ENCODE peak calls at places on chromosome 21, in six cellular contexts. One of them, this sample, is unnamed.

GRCh38 chr21:25934771-25935224 is 200.0 kb downstream of the GABPA start:
- DNase-seq in K562: no peak
- DNase-seq in GM12878: no peak
- DNase-seq in H1: no peak
- DNase-seq in HL-60: no peak
- DNase-seq in HepG2: peak
- DNase-seq in this sample: no peak

GRCh38 chr21:25638634-25639166 is 358 bp upstream of the JAM2 start:
- DNase-seq in K562: no peak
- DNase-seq in GM12878: peak
- DNase-seq in H1: no peak
- DNase-seq in HL-60: no peak
- DNase-seq in HepG2: no peak
- DNase-seq in this sample: no peak

GRCh38 chr21:43361493-43362296 is 65.2 kb downstream of the SIK1 start:
- DNase-seq in K562: no peak
- DNase-seq in GM12878: peak
- DNase-seq in H1: no peak
- DNase-seq in HL-60: no peak
- DNase-seq in HepG2: no peak
- DNase-seq in this sample: no peak

GRCh38 chr21:45983981-45984551 is 2.5 kb downstream of the COL6A1 start:
- DNase-seq in K562: peak
- DNase-seq in GM12878: no peak
- DNase-seq in H1: no peak
- DNase-seq in HL-60: no peak
- DNase-seq in HepG2: no peak
- DNase-seq in this sample: no peak

GRCh38 chr21:34365794-34366193 is 2.0 kb downstream of the KCNE2 start:
- DNase-seq in K562: no peak
- DNase-seq in GM12878: no peak
- DNase-seq in H1: peak
- DNase-seq in HL-60: no peak
- DNase-seq in HepG2: peak
- DNase-seq in this sample: no peak

GRCh38 chr21:45064091-45064490 is 10.3 kb upstream of the ADARB1 start:
- DNase-seq in K562: no peak
- DNase-seq in GM12878: no peak
- DNase-seq in H1: no peak
- DNase-seq in HL-60: no peak
- DNase-seq in HepG2: no peak
- DNase-seq in this sample: no peak

GRCh38 chr21:24514081-24514733 is 1093.1 kb downstream of the MRPL39 start:
- DNase-seq in K562: no peak
- DNase-seq in GM12878: no peak
- DNase-seq in H1: no peak
- DNase-seq in HL-60: no peak
- DNase-seq in HepG2: no peak
- DNase-seq in this sample: peak

GRCh38 chr21:46196733-46197132 is 12.5 kb upstream of the SPATC1L start:
- DNase-seq in K562: no peak
- DNase-seq in GM12878: no peak
- DNase-seq in H1: peak
- DNase-seq in HL-60: no peak
- DNase-seq in HepG2: no peak
- DNase-seq in this sample: peak

GRCh38 chr21:42542596-42542995 is 28.9 kb downstream of the SLC37A1 start:
- DNase-seq in K562: no peak
- DNase-seq in GM12878: no peak
- DNase-seq in H1: no peak
- DNase-seq in HL-60: no peak
- DNase-seq in HepG2: no peak
- DNase-seq in this sample: no peak

GRCh38 chr21:20729376-20729775 is 268.8 kb upstream of the NCAM2 start:
- DNase-seq in K562: no peak
- DNase-seq in GM12878: no peak
- DNase-seq in H1: no peak
- DNase-seq in HL-60: no peak
- DNase-seq in HepG2: no peak
- DNase-seq in this sample: no peak

GRCh38 chr21:45074048-45074817 is at the start of gene ADARB1:
- DNase-seq in K562: peak
- DNase-seq in GM12878: no peak
- DNase-seq in H1: peak
- DNase-seq in HL-60: no peak
- DNase-seq in HepG2: peak
- DNase-seq in this sample: peak

GRCh38 chr21:14968821-14969220 is 96.0 kb downstream of the NRIP1 start:
- DNase-seq in K562: no peak
- DNase-seq in GM12878: no peak
- DNase-seq in H1: no peak
- DNase-seq in HL-60: no peak
- DNase-seq in HepG2: no peak
- DNase-seq in this sample: no peak

GRCh38 chr21:42306366-42307035 is 8.7 kb downstream of the TFF3 start:
- DNase-seq in K562: no peak
- DNase-seq in GM12878: no peak
- DNase-seq in H1: no peak
- DNase-seq in HL-60: no peak
- DNase-seq in HepG2: no peak
- DNase-seq in this sample: no peak

GRCh38 chr21:44778499-44778911 is 23.1 kb downstream of the UBE2G2 start:
- DNase-seq in K562: no peak
- DNase-seq in GM12878: no peak
- DNase-seq in H1: no peak
- DNase-seq in HL-60: no peak
- DNase-seq in HepG2: peak
- DNase-seq in this sample: no peak

GRCh38 chr21:14843991-14844390 is 220.8 kb downstream of the NRIP1 start:
- DNase-seq in K562: no peak
- DNase-seq in GM12878: no peak
- DNase-seq in H1: no peak
- DNase-seq in HL-60: no peak
- DNase-seq in HepG2: no peak
- DNase-seq in this sample: no peak

GRCh38 chr21:21712761-21713558 is 714.8 kb downstream of the NCAM2 start:
- DNase-seq in K562: no peak
- DNase-seq in GM12878: no peak
- DNase-seq in H1: no peak
- DNase-seq in HL-60: no peak
- DNase-seq in HepG2: no peak
- DNase-seq in this sample: no peak

GRCh38 chr21:45542667-45543370 is 579 bp upstream of the SLC19A1 start:
- DNase-seq in K562: no peak
- DNase-seq in GM12878: no peak
- DNase-seq in H1: peak
- DNase-seq in HL-60: no peak
- DNase-seq in HepG2: no peak
- DNase-seq in this sample: peak

GRCh38 chr21:24163539-24163938 is 1443.7 kb downstream of the MRPL39 start:
- DNase-seq in K562: no peak
- DNase-seq in GM12878: no peak
- DNase-seq in H1: no peak
- DNase-seq in HL-60: no peak
- DNase-seq in HepG2: no peak
- DNase-seq in this sample: no peak

GRCh38 chr21:44464351-44464750 is 9.0 kb downstream of the LRRC3 start:
- DNase-seq in K562: no peak
- DNase-seq in GM12878: no peak
- DNase-seq in H1: no peak
- DNase-seq in HL-60: no peak
- DNase-seq in HepG2: no peak
- DNase-seq in this sample: no peak

GRCh38 chr21:43740497-43741156 is 21.7 kb downstream of the PDXK start:
- DNase-seq in K562: no peak
- DNase-seq in GM12878: no peak
- DNase-seq in H1: peak
- DNase-seq in HL-60: no peak
- DNase-seq in HepG2: no peak
- DNase-seq in this sample: peak

GRCh38 chr21:27275294-27275927 is 308.5 kb upstream of the ADAMTS5 start:
- DNase-seq in K562: no peak
- DNase-seq in GM12878: no peak
- DNase-seq in H1: no peak
- DNase-seq in HL-60: peak
- DNase-seq in HepG2: no peak
- DNase-seq in this sample: peak

GRCh38 chr21:45517249-45518065 is 24.8 kb downstream of the SLC19A1 start:
- DNase-seq in K562: no peak
- DNase-seq in GM12878: peak
- DNase-seq in H1: no peak
- DNase-seq in HL-60: peak
- DNase-seq in HepG2: no peak
- DNase-seq in this sample: no peak

GRCh38 chr21:17441370-17441769 is 71.5 kb upstream of the CXADR start:
- DNase-seq in K562: no peak
- DNase-seq in GM12878: no peak
- DNase-seq in H1: no peak
- DNase-seq in HL-60: no peak
- DNase-seq in HepG2: peak
- DNase-seq in this sample: no peak

GRCh38 chr21:33884361-33885157 is 31.0 kb downstream of the ATP5PO start:
- DNase-seq in K562: no peak
- DNase-seq in GM12878: no peak
- DNase-seq in H1: no peak
- DNase-seq in HL-60: no peak
- DNase-seq in HepG2: no peak
- DNase-seq in this sample: no peak

GRCh38 chr21:34534522-34534921 is 22.5 kb upstream of the KCNE1 start:
- DNase-seq in K562: no peak
- DNase-seq in GM12878: no peak
- DNase-seq in H1: no peak
- DNase-seq in HL-60: no peak
- DNase-seq in HepG2: peak
- DNase-seq in this sample: no peak

GRCh38 chr21:44517175-44517899 is 22.7 kb downstream of the KRTAP10-1 start:
- DNase-seq in K562: peak
- DNase-seq in GM12878: peak
- DNase-seq in H1: no peak
- DNase-seq in HL-60: no peak
- DNase-seq in HepG2: peak
- DNase-seq in this sample: peak

GRCh38 chr21:29326914-29327554 is 28.3 kb downstream of the BACH1 start:
- DNase-seq in K562: no peak
- DNase-seq in GM12878: no peak
- DNase-seq in H1: no peak
- DNase-seq in HL-60: no peak
- DNase-seq in HepG2: no peak
- DNase-seq in this sample: no peak

GRCh38 chr21:35086357-35086756 is 37.3 kb upstream of the RUNX1 start:
- DNase-seq in K562: no peak
- DNase-seq in GM12878: no peak
- DNase-seq in H1: no peak
- DNase-seq in HL-60: no peak
- DNase-seq in HepG2: no peak
- DNase-seq in this sample: no peak

GRCh38 chr21:28442624-28443023 is 550.1 kb downstream of the LTN1 start:
- DNase-seq in K562: no peak
- DNase-seq in GM12878: no peak
- DNase-seq in H1: no peak
- DNase-seq in HL-60: no peak
- DNase-seq in HepG2: no peak
- DNase-seq in this sample: no peak

DNA sequence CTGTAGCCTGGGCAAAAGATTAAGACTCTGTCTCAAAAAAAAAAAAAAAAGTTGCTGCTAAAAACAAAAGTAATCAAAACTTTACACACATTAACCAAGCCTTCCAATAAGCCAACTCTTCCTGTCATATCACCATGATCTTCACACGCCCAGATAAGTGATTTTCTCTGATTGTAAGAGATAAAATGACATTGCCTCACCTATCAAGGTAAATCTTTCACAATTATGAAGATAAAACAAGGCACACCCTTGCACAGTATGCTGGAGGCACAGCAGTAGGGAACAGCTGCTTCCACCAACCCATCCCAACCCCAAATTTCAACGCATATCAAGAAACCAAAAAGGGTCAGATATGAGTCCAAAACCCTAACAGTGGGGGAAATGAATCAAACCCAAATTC is 8.8 kb upstream of the TIAM1 start:
- DNase-seq in K562: no peak
- DNase-seq in GM12878: no peak
- DNase-seq in H1: no peak
- DNase-seq in HL-60: no peak
- DNase-seq in HepG2: no peak
- DNase-seq in this sample: no peak
- TF ChIP-seq GABPA in K562: no peak
- TF ChIP-seq GABPA in GM12878: no peak
- TF ChIP-seq GABPA in H1: no peak
- TF ChIP-seq GABPA in HL-60: no peak
- TF ChIP-seq GABPA in HepG2: no peak
- TF ChIP-seq GABPA in this sample: no peak

GRCh38 chr21:41112740-41113692 is 54.9 kb upstream of the BACE2 start:
- DNase-seq in K562: no peak
- DNase-seq in GM12878: no peak
- DNase-seq in H1: no peak
- DNase-seq in HL-60: no peak
- DNase-seq in HepG2: no peak
- DNase-seq in this sample: peak
- TF ChIP-seq GABPA in K562: peak
- TF ChIP-seq GABPA in GM12878: no peak
- TF ChIP-seq GABPA in H1: no peak
- TF ChIP-seq GABPA in HL-60: no peak
- TF ChIP-seq GABPA in HepG2: no peak
- TF ChIP-seq GABPA in this sample: no peak

GRCh38 chr21:36792505-36792967 is 93.6 kb downstream of the SIM2 start:
- DNase-seq in K562: no peak
- DNase-seq in GM12878: no peak
- DNase-seq in H1: no peak
- DNase-seq in HL-60: no peak
- DNase-seq in HepG2: no peak
- DNase-seq in this sample: no peak
- TF ChIP-seq GABPA in K562: no peak
- TF ChIP-seq GABPA in GM12878: no peak
- TF ChIP-seq GABPA in H1: no peak
- TF ChIP-seq GABPA in HL-60: no peak
- TF ChIP-seq GABPA in HepG2: no peak
- TF ChIP-seq GABPA in this sample: no peak

DNA sequence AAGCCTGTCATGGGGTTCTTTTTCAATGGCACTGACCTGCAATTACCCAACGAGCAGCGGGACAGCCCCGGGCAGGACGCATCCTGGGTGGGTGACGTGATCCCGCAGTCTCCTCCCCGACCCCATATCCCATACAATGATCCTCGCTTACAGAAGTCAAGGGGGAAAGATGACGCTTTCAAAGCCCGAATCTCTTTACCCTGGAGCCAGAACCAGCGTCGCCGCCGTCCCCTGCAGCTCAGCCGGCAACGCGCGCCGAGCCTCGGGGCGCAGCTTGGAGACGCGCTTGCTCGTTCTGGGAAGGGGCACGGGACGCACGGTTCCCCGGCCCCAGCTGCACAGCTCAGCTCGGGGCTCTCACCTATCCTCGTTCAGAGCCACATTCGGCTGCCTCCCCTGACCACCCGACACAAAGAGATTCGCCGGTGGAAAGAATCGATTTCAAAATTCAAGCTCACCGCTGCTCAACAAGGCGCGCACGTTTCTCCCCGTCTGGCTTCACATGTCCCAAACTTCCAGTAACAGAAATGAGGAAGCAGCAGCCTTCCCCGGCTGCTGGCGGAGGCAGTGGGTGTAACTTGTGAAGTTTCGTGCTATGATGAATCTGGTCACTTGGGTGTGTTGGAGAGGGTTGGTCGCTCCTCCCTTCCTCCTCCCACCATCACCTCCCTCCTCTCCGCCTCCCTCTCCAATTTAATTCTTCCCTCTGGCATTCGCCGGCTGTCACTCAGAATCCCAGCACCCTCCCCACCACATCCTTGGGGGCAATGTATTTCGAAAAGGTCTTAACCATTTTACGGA is at the start of gene TIAM1:
- DNase-seq in K562: no peak
- DNase-seq in GM12878: no peak
- DNase-seq in H1: peak
- DNase-seq in HL-60: no peak
- DNase-seq in HepG2: no peak
- DNase-seq in this sample: peak
- TF ChIP-seq GABPA in K562: no peak
- TF ChIP-seq GABPA in GM12878: no peak
- TF ChIP-seq GABPA in H1: no peak
- TF ChIP-seq GABPA in HL-60: no peak
- TF ChIP-seq GABPA in HepG2: no peak
- TF ChIP-seq GABPA in this sample: no peak